ENCODE peak calls at places on chromosomes 3 and 15, in seven cellular contexts. K is glutamatergic neuron, G is nephron progenitor cell, I is astrocyte of the cerebellum, E is OCI-LY7, J is GM20000, U is cardiac muscle cell. X is an unnamed sample.

GRCh38 chr15:57085267-57085666 is 166.8 kb downstream of the TCF12 start:
- DNase-seq in K (no peak), G (no peak), I (no peak), E (no peak), J (no peak), U (peak; percentile 9), X (no peak)

GRCh38 chr3:123053107-123053506 is 13.7 kb upstream of the PDIA5 start:
- DNase-seq in K (no peak), G (no peak), I (no peak), E (no peak), J (no peak), U (no peak), X (no peak)

GRCh38 chr15:67024322-67024997 is 40.9 kb upstream of the SMAD3 start:
- DNase-seq in K (no peak), G (no peak), I (peak; percentile 96), E (no peak), J (no peak), U (no peak), X (peak; percentile 70)

GRCh38 chr3:107795514-107796094 is 272.8 kb downstream of the BBX start:
- DNase-seq in K (no peak), G (no peak), I (no peak), E (no peak), J (no peak), U (no peak), X (no peak)

GRCh38 chr15:42207674-42208579 is at the start of gene VPS39:
- DNase-seq in K (peak; percentile 88), G (peak; percentile 84), I (peak; percentile 57), E (peak; percentile 83), J (peak; percentile 84), U (peak; percentile 88), X (peak; percentile 93)

GRCh38 chr3:38730281-38730680 is 80.8 kb upstream of the SCN5A start:
- DNase-seq in K (no peak), G (no peak), I (peak; percentile 12), E (no peak), J (no peak), U (no peak), X (no peak)

GRCh38 chr15:51108933-51109550 is 14.3 kb upstream of the TNFAIP8L3 start:
- DNase-seq in K (no peak), G (no peak), I (peak; percentile 81), E (no peak), J (no peak), U (peak; percentile 41), X (no peak)

GRCh38 chr3:113103588-113103987 is 107.8 kb upstream of the BOC start:
- DNase-seq in K (no peak), G (no peak), I (no peak), E (no peak), J (no peak), U (no peak), X (no peak)

GRCh38 chr15:51558421-51558820 is 64.2 kb downstream of the DMXL2 start:
- DNase-seq in K (no peak), G (no peak), I (no peak), E (no peak), J (no peak), U (no peak), X (no peak)

GRCh38 chr3:152056073-152056472 is 182.6 kb downstream of the SUCNR1 start:
- DNase-seq in K (no peak), G (no peak), I (no peak), E (no peak), J (no peak), U (no peak), X (no peak)

GRCh38 chr3:65935724-65936123 is 103.0 kb downstream of the MAGI1 start:
- DNase-seq in K (no peak), G (no peak), I (no peak), E (no peak), J (no peak), U (no peak), X (no peak)

GRCh38 chr3:57727096-57727495 is 29.0 kb upstream of the SLMAP start:
- DNase-seq in K (no peak), G (no peak), I (no peak), E (no peak), J (no peak), U (no peak), X (peak; percentile 12)

GRCh38 chr3:23992051-23992628 is 47.1 kb downstream of the NR1D2 start:
- DNase-seq in K (no peak), G (no peak), I (peak; percentile 76), E (no peak), J (no peak), U (no peak), X (no peak)

GRCh38 chr3:142007710-142008399 is 131.4 kb downstream of the ATP1B3 start:
- DNase-seq in K (peak; percentile 32), G (no peak), I (no peak), E (no peak), J (no peak), U (no peak), X (no peak)

GRCh38 chr3:13671536-13672233 is 122.8 kb downstream of the FBLN2 start:
- DNase-seq in K (no peak), G (no peak), I (no peak), E (no peak), J (no peak), U (no peak), X (no peak)

GRCh38 chr3:139774570-139775302 is 97.0 kb upstream of the NMNAT3 start:
- DNase-seq in K (peak; percentile 29), G (peak; percentile 35), I (peak; percentile 35), E (no peak), J (no peak), U (peak; percentile 24), X (no peak)

GRCh38 chr15:22227411-22227810 is 147.1 kb downstream of the OR4M2 start:
- DNase-seq in K (no peak), G (no peak), I (no peak), E (no peak), J (no peak), U (no peak), X (no peak)

GRCh38 chr3:36823806-36824205 is 59.5 kb upstream of the DCLK3 start:
- DNase-seq in K (peak; percentile 64), G (no peak), I (no peak), E (no peak), J (no peak), U (no peak), X (no peak)

GRCh38 chr3:59839283-59839682 is 789.5 kb upstream of the CFAP20DC start:
- DNase-seq in K (no peak), G (no peak), I (no peak), E (no peak), J (no peak), U (no peak), X (no peak)

GRCh38 chr3:42497009-42497731 is 5.3 kb upstream of the VIPR1 start:
- DNase-seq in K (peak; percentile 9), G (no peak), I (peak; percentile 79), E (no peak), J (no peak), U (peak; percentile 64), X (no peak)

GRCh38 chr3:19749448-19750017 is 184.5 kb downstream of the EFHB start:
- DNase-seq in K (no peak), G (no peak), I (no peak), E (no peak), J (no peak), U (no peak), X (no peak)

DNA sequence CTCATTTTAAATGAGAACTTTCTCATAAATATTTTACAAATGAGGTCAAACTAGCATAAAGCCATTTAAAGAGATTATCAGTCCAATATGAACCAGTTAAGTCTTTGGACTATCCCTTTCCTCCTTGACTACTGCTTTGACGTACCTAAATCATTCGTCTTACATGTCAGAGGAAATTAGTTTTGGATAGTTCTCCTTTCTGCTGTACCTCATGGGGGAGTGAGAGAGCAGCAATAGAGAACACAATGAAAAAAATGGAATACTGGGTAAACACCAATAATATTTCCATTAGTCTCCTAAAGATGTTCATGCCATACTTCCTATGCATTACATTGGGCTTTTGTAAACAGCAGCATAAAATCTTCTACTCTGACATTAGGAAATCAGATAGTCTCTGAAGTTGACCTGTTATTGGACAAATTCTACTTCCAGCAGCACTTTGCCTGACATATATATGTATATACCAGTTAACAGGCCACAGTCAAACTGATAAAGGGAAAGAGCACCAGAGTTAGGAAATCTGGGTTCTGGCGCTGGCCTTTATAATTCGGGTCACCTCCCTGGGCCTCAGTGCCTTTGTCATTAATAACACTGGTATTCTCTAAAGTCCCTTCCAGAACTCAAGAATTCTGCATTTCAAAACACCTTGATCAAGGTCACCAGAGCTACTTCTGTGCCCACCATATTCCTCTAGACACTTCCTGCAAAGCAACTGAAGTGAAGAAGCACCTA is 26.8 kb downstream of the TIMMDC1 start:
- DNase-seq in K (no peak), G (no peak), I (no peak), E (no peak), J (no peak), U (peak; percentile 13), X (no peak)
- TF ChIP-seq CTCF in K (no peak), G (no peak), I (peak; percentile 51), E (no peak), J (peak; percentile 8), U (peak; percentile 51), X (no peak)

GRCh38 chr15:37221671-37222207 is 121.4 kb upstream of the MEIS2 start:
- DNase-seq in K (no peak), G (no peak), I (no peak), E (no peak), J (no peak), U (no peak), X (no peak)
- TF ChIP-seq CTCF in K (no peak), G (no peak), I (no peak), E (no peak), J (no peak), U (no peak), X (no peak)

DNA sequence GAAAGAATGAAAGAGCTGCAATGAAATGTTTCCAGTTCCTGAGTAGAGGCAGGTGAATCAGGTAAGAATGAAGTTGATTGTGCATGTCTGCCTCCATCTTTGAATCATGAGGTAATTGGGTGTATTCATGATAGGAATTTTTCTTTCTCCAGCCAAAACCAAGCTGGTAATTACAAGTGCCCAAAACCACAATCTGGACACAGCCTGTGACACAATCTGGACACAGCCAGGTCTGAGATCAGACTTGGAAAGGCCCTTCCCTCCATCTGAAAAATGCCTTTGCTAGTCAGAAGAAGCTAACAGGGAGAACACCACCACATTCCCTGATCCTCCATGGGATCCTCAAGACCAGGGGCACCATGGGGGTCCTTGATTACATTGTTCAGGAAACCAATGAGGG is 338.5 kb upstream of the THBS1 start:
- DNase-seq in K (no peak), G (no peak), I (peak; percentile 93), E (no peak), J (no peak), U (no peak), X (no peak)
- TF ChIP-seq CTCF in K (no peak), G (no peak), I (no peak), E (no peak), J (no peak), U (no peak), X (no peak)

DNA sequence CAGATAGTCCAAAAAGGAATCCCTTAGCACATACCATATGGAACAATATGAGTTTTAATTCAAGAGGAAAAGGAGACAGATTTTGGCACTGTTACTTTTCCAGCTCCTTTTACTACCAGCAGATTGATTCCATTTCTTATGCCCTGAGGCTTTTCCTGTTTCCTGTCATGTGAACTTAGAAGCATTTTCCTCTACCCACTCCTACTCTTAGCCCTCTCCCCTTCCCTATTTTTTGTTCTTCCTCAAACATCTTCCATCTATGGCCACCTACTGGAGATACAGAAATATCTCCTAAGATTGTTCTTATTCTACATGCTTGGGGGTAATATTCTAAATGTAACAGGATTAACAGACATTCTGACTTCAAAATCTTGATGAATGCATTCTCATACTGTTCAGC is 207.8 kb downstream of the CHST2 start:
- DNase-seq in K (no peak), G (no peak), I (no peak), E (no peak), J (no peak), U (no peak), X (no peak)
- TF ChIP-seq CTCF in K (no peak), G (no peak), I (no peak), E (no peak), J (no peak), U (peak; percentile 15), X (no peak)